ENCODE peak calls at places on chromosomes 16 and 17, in seven cellular contexts. One of them, this sample, is unnamed.

GRCh38 chr17:79988163-79988971 is 47.3 kb downstream of the TBC1D16 start:
- DNase-seq in body of pancreas: peak; percentile 41
- DNase-seq in fibroblast of mammary gland: peak; percentile 91
- DNase-seq in left lung: no peak
- DNase-seq in foreskin fibroblast: peak; percentile 88
- DNase-seq in choroid plexus epithelial cell: peak; percentile 83
- DNase-seq in astrocyte of the spinal cord: peak; percentile 87
- DNase-seq in this sample: peak; percentile 81

GRCh38 chr17:51260960-51261958 is 913 bp downstream of the UTP18 start:
- DNase-seq in body of pancreas: peak; percentile 64
- DNase-seq in fibroblast of mammary gland: no peak
- DNase-seq in left lung: peak; percentile 73
- DNase-seq in foreskin fibroblast: no peak
- DNase-seq in choroid plexus epithelial cell: peak; percentile 35
- DNase-seq in astrocyte of the spinal cord: no peak
- DNase-seq in this sample: no peak

GRCh38 chr17:19534562-19535149 is 1.0 kb downstream of the SLC47A1 start:
- DNase-seq in body of pancreas: no peak
- DNase-seq in fibroblast of mammary gland: no peak
- DNase-seq in left lung: no peak
- DNase-seq in foreskin fibroblast: no peak
- DNase-seq in choroid plexus epithelial cell: peak; percentile 28
- DNase-seq in astrocyte of the spinal cord: peak; percentile 53
- DNase-seq in this sample: no peak

GRCh38 chr17:36816889-36817288 is 120.4 kb upstream of the LHX1 start:
- DNase-seq in body of pancreas: no peak
- DNase-seq in fibroblast of mammary gland: no peak
- DNase-seq in left lung: no peak
- DNase-seq in foreskin fibroblast: no peak
- DNase-seq in choroid plexus epithelial cell: no peak
- DNase-seq in astrocyte of the spinal cord: no peak
- DNase-seq in this sample: no peak

GRCh38 chr17:47682138-47682537 is 11.8 kb upstream of the TBKBP1 start:
- DNase-seq in body of pancreas: no peak
- DNase-seq in fibroblast of mammary gland: no peak
- DNase-seq in left lung: no peak
- DNase-seq in foreskin fibroblast: no peak
- DNase-seq in choroid plexus epithelial cell: no peak
- DNase-seq in astrocyte of the spinal cord: no peak
- DNase-seq in this sample: no peak

GRCh38 chr16:89324056-89325010 is 106.8 kb downstream of the ZNF778 start:
- DNase-seq in body of pancreas: peak; percentile 8
- DNase-seq in fibroblast of mammary gland: peak; percentile 99
- DNase-seq in left lung: peak; percentile 22
- DNase-seq in foreskin fibroblast: peak; percentile 59
- DNase-seq in choroid plexus epithelial cell: peak; percentile 82
- DNase-seq in astrocyte of the spinal cord: peak; percentile 91
- DNase-seq in this sample: peak; percentile 69

GRCh38 chr17:1931759-1932579 is 93.2 kb downstream of the RTN4RL1 start:
- DNase-seq in body of pancreas: peak; percentile 70
- DNase-seq in fibroblast of mammary gland: peak; percentile 23
- DNase-seq in left lung: no peak
- DNase-seq in foreskin fibroblast: no peak
- DNase-seq in choroid plexus epithelial cell: no peak
- DNase-seq in astrocyte of the spinal cord: peak; percentile 31
- DNase-seq in this sample: peak; percentile 9

GRCh38 chr17:40086150-40087044 is 14.0 kb downstream of the NR1D1 start:
- DNase-seq in body of pancreas: peak; percentile 68
- DNase-seq in fibroblast of mammary gland: no peak
- DNase-seq in left lung: no peak
- DNase-seq in foreskin fibroblast: no peak
- DNase-seq in choroid plexus epithelial cell: peak; percentile 61
- DNase-seq in astrocyte of the spinal cord: no peak
- DNase-seq in this sample: peak; percentile 49

GRCh38 chr17:4206945-4207344 is 56.8 kb downstream of the ANKFY1 start:
- DNase-seq in body of pancreas: no peak
- DNase-seq in fibroblast of mammary gland: peak; percentile 41
- DNase-seq in left lung: no peak
- DNase-seq in foreskin fibroblast: no peak
- DNase-seq in choroid plexus epithelial cell: peak; percentile 28
- DNase-seq in astrocyte of the spinal cord: no peak
- DNase-seq in this sample: peak; percentile 53

GRCh38 chr16:64131423-64131822 is 990.4 kb downstream of the CDH11 start:
- DNase-seq in body of pancreas: no peak
- DNase-seq in fibroblast of mammary gland: no peak
- DNase-seq in left lung: no peak
- DNase-seq in foreskin fibroblast: no peak
- DNase-seq in choroid plexus epithelial cell: no peak
- DNase-seq in astrocyte of the spinal cord: no peak
- DNase-seq in this sample: no peak

GRCh38 chr17:19372004-19372365 is 6.3 kb upstream of the MAPK7 start:
- DNase-seq in body of pancreas: peak; percentile 5
- DNase-seq in fibroblast of mammary gland: no peak
- DNase-seq in left lung: no peak
- DNase-seq in foreskin fibroblast: no peak
- DNase-seq in choroid plexus epithelial cell: no peak
- DNase-seq in astrocyte of the spinal cord: no peak
- DNase-seq in this sample: no peak

GRCh38 chr17:72419866-72420774 is 299.3 kb downstream of the SOX9 start:
- DNase-seq in body of pancreas: peak; percentile 59
- DNase-seq in fibroblast of mammary gland: no peak
- DNase-seq in left lung: no peak
- DNase-seq in foreskin fibroblast: no peak
- DNase-seq in choroid plexus epithelial cell: no peak
- DNase-seq in astrocyte of the spinal cord: peak; percentile 56
- DNase-seq in this sample: no peak

GRCh38 chr17:67376509-67376891 is 581 bp upstream of the PITPNC1 start:
- DNase-seq in body of pancreas: peak; percentile 42
- DNase-seq in fibroblast of mammary gland: peak; percentile 76
- DNase-seq in left lung: no peak
- DNase-seq in foreskin fibroblast: no peak
- DNase-seq in choroid plexus epithelial cell: peak; percentile 66
- DNase-seq in astrocyte of the spinal cord: peak; percentile 62
- DNase-seq in this sample: peak; percentile 31

GRCh38 chr16:67006930-67007658 is 18.7 kb downstream of the CES4A start:
- DNase-seq in body of pancreas: no peak
- DNase-seq in fibroblast of mammary gland: peak; percentile 40
- DNase-seq in left lung: no peak
- DNase-seq in foreskin fibroblast: no peak
- DNase-seq in choroid plexus epithelial cell: peak; percentile 36
- DNase-seq in astrocyte of the spinal cord: no peak
- DNase-seq in this sample: no peak

GRCh38 chr17:79952265-79952877 is 83.3 kb downstream of the TBC1D16 start:
- DNase-seq in body of pancreas: no peak
- DNase-seq in fibroblast of mammary gland: no peak
- DNase-seq in left lung: no peak
- DNase-seq in foreskin fibroblast: no peak
- DNase-seq in choroid plexus epithelial cell: no peak
- DNase-seq in astrocyte of the spinal cord: no peak
- DNase-seq in this sample: no peak

GRCh38 chr17:15944720-15945492 is at the start of gene ADORA2B:
- DNase-seq in body of pancreas: peak; percentile 65
- DNase-seq in fibroblast of mammary gland: peak; percentile 66
- DNase-seq in left lung: peak; percentile 73
- DNase-seq in foreskin fibroblast: peak; percentile 75
- DNase-seq in choroid plexus epithelial cell: peak; percentile 69
- DNase-seq in astrocyte of the spinal cord: peak; percentile 77
- DNase-seq in this sample: peak; percentile 75

GRCh38 chr17:36980281-36980761 is 31.6 kb downstream of the AATF start:
- DNase-seq in body of pancreas: no peak
- DNase-seq in fibroblast of mammary gland: peak; percentile 45
- DNase-seq in left lung: no peak
- DNase-seq in foreskin fibroblast: no peak
- DNase-seq in choroid plexus epithelial cell: peak; percentile 48
- DNase-seq in astrocyte of the spinal cord: peak; percentile 29
- DNase-seq in this sample: peak; percentile 63

GRCh38 chr17:69059458-69060205 is 1.1 kb downstream of the ABCA9 start:
- DNase-seq in body of pancreas: no peak
- DNase-seq in fibroblast of mammary gland: peak; percentile 43
- DNase-seq in left lung: no peak
- DNase-seq in foreskin fibroblast: no peak
- DNase-seq in choroid plexus epithelial cell: peak; percentile 82
- DNase-seq in astrocyte of the spinal cord: peak; percentile 59
- DNase-seq in this sample: no peak

GRCh38 chr17:69056179-69056823 is 4.4 kb downstream of the ABCA9 start:
- DNase-seq in body of pancreas: no peak
- DNase-seq in fibroblast of mammary gland: no peak
- DNase-seq in left lung: no peak
- DNase-seq in foreskin fibroblast: no peak
- DNase-seq in choroid plexus epithelial cell: no peak
- DNase-seq in astrocyte of the spinal cord: no peak
- DNase-seq in this sample: no peak

GRCh38 chr17:69057280-69057679 is 3.4 kb downstream of the ABCA9 start:
- DNase-seq in body of pancreas: no peak
- DNase-seq in fibroblast of mammary gland: no peak
- DNase-seq in left lung: no peak
- DNase-seq in foreskin fibroblast: no peak
- DNase-seq in choroid plexus epithelial cell: no peak
- DNase-seq in astrocyte of the spinal cord: no peak
- DNase-seq in this sample: no peak

GRCh38 chr17:69060835-69061234 is at the start of gene ABCA9:
- DNase-seq in body of pancreas: no peak
- DNase-seq in fibroblast of mammary gland: peak; percentile 95
- DNase-seq in left lung: no peak
- DNase-seq in foreskin fibroblast: peak; percentile 41
- DNase-seq in choroid plexus epithelial cell: peak; percentile 96
- DNase-seq in astrocyte of the spinal cord: peak; percentile 87
- DNase-seq in this sample: peak; percentile 84

DNA sequence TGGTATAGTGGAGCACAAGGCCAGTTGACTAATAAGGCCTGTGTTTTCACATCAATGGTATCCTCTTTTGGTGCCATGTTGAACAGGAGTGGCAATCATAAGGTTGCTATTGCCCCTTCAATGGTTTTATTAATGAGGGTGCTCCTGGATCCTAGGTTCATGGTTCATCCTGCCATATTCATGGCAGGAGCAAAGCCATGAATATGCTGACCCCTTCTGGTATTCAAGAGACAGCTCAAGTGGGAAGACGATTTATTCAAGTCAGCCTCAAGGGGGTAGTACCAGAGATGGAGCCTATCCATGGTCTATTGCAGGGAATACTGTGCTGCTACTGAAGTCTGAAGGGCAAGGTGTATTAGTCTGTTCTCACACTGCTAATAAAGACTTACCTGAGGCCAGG is 2.6 kb downstream of the ABCA9 start:
- DNase-seq in body of pancreas: no peak
- DNase-seq in fibroblast of mammary gland: peak; percentile 22
- DNase-seq in left lung: no peak
- DNase-seq in foreskin fibroblast: no peak
- DNase-seq in choroid plexus epithelial cell: no peak
- DNase-seq in astrocyte of the spinal cord: no peak
- DNase-seq in this sample: no peak
- TF ChIP-seq CTCF in body of pancreas: peak; percentile 7
- TF ChIP-seq CTCF in fibroblast of mammary gland: peak; percentile 16
- TF ChIP-seq CTCF in left lung: no peak
- TF ChIP-seq CTCF in foreskin fibroblast: peak; percentile 7
- TF ChIP-seq CTCF in choroid plexus epithelial cell: peak; percentile 37
- TF ChIP-seq CTCF in astrocyte of the spinal cord: no peak
- TF ChIP-seq CTCF in this sample: no peak

GRCh38 chr16:27317320-27317719 is 3.5 kb downstream of the IL4R start:
- DNase-seq in body of pancreas: no peak
- DNase-seq in fibroblast of mammary gland: no peak
- DNase-seq in left lung: no peak
- DNase-seq in foreskin fibroblast: no peak
- DNase-seq in choroid plexus epithelial cell: no peak
- DNase-seq in astrocyte of the spinal cord: no peak
- DNase-seq in this sample: no peak

GRCh38 chr16:27315333-27316037 is 1.7 kb downstream of the IL4R start:
- DNase-seq in body of pancreas: peak; percentile 46
- DNase-seq in fibroblast of mammary gland: peak; percentile 75
- DNase-seq in left lung: peak; percentile 57
- DNase-seq in foreskin fibroblast: peak; percentile 73
- DNase-seq in choroid plexus epithelial cell: peak; percentile 59
- DNase-seq in astrocyte of the spinal cord: peak; percentile 34
- DNase-seq in this sample: peak; percentile 63

GRCh38 chr16:27314986-27315332 is 1.2 kb downstream of the IL4R start:
- DNase-seq in body of pancreas: no peak
- DNase-seq in fibroblast of mammary gland: no peak
- DNase-seq in left lung: no peak
- DNase-seq in foreskin fibroblast: no peak
- DNase-seq in choroid plexus epithelial cell: no peak
- DNase-seq in astrocyte of the spinal cord: no peak
- DNase-seq in this sample: no peak

GRCh38 chr16:27317738-27318398 is 4.1 kb downstream of the IL4R start:
- DNase-seq in body of pancreas: no peak
- DNase-seq in fibroblast of mammary gland: no peak
- DNase-seq in left lung: no peak
- DNase-seq in foreskin fibroblast: no peak
- DNase-seq in choroid plexus epithelial cell: peak; percentile 49
- DNase-seq in astrocyte of the spinal cord: no peak
- DNase-seq in this sample: no peak

DNA sequence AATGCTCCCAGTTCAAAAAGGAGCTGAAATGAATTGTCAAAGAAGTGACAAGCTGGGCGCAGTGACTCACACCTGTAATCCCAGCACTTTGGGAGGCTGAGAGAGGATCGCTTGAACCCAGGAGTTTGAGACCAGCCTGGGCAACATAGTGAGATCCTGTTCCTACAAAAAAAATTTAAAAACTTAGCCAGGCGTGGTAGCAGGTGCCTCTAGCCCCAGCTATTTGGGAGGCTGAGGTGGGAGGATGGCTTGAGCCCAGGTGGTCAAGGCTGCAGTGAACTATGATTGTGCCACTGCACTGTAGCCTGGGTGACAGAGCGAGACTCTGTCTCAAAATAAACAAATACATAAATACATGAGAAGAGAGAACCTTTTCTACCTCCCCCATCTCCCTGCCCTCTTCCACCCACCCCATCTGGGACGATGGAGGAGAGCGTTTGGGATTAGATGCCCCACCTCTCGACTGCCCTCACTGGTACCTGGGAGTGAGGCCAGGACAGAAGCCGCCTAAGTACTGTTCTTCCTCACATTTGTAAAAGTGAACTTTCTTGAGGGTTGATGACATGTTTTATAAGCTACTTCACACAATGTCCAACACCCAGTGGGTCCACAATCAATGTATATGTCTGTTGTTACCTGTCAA is 2.4 kb downstream of the IL4R start:
- DNase-seq in body of pancreas: no peak
- DNase-seq in fibroblast of mammary gland: no peak
- DNase-seq in left lung: no peak
- DNase-seq in foreskin fibroblast: no peak
- DNase-seq in choroid plexus epithelial cell: no peak
- DNase-seq in astrocyte of the spinal cord: no peak
- DNase-seq in this sample: no peak
- H3K4me3 ChIP-seq in body of pancreas: no peak overlapping the region
- H3K4me3 ChIP-seq in fibroblast of mammary gland: no peak overlapping the region
- H3K4me3 ChIP-seq in left lung: peak overlapping the region; percentile 81
- H3K4me3 ChIP-seq in foreskin fibroblast: no peak overlapping the region
- H3K4me3 ChIP-seq in choroid plexus epithelial cell: peak overlapping the region; percentile 72
- H3K4me3 ChIP-seq in astrocyte of the spinal cord: peak overlapping the region; percentile 68
- H3K4me3 ChIP-seq in this sample: no peak overlapping the region

GRCh38 chr17:76732734-76733617 is 4.2 kb downstream of the SRSF2 start:
- DNase-seq in body of pancreas: no peak
- DNase-seq in fibroblast of mammary gland: peak; percentile 48
- DNase-seq in left lung: no peak
- DNase-seq in foreskin fibroblast: no peak
- DNase-seq in choroid plexus epithelial cell: no peak
- DNase-seq in astrocyte of the spinal cord: no peak
- DNase-seq in this sample: peak; percentile 33
- TF ChIP-seq CTCF in body of pancreas: no peak
- TF ChIP-seq CTCF in fibroblast of mammary gland: no peak
- TF ChIP-seq CTCF in left lung: no peak
- TF ChIP-seq CTCF in foreskin fibroblast: no peak
- TF ChIP-seq CTCF in choroid plexus epithelial cell: no peak
- TF ChIP-seq CTCF in astrocyte of the spinal cord: no peak
- TF ChIP-seq CTCF in this sample: no peak

GRCh38 chr17:38707678-38708351 is 2.7 kb downstream of the MLLT6 start:
- DNase-seq in body of pancreas: no peak
- DNase-seq in fibroblast of mammary gland: no peak
- DNase-seq in left lung: no peak
- DNase-seq in foreskin fibroblast: no peak
- DNase-seq in choroid plexus epithelial cell: no peak
- DNase-seq in astrocyte of the spinal cord: no peak
- DNase-seq in this sample: no peak
- H3K4me3 ChIP-seq in body of pancreas: no peak overlapping the region
- H3K4me3 ChIP-seq in fibroblast of mammary gland: no peak overlapping the region
- H3K4me3 ChIP-seq in left lung: no peak overlapping the region
- H3K4me3 ChIP-seq in foreskin fibroblast: no peak overlapping the region
- H3K4me3 ChIP-seq in choroid plexus epithelial cell: no peak overlapping the region
- H3K4me3 ChIP-seq in astrocyte of the spinal cord: no peak overlapping the region
- H3K4me3 ChIP-seq in this sample: no peak overlapping the region

This sample was measured in fibroblast of lung.